ENCODE peak calls at places on chromosomes 12 and 14, in five cellular contexts. N is OCI-LY7, E is mucosa of descending colon, Q is endodermal cell, D is cardiac fibroblast. J is an unnamed sample.
A peak's percentile ranks its signal among the peaks of the same experiment; 100 is the strongest.

GRCh38 chr14:21652209-21652808 is 1.3 kb upstream of the OR4E2 start:
- DNase-seq in E (peak; percentile 34), N (no peak), Q (peak; percentile 50), D (no peak), J (no peak)

GRCh38 chr12:41362511-41362910 is 174.4 kb downstream of the PDZRN4 start:
- DNase-seq in Q (no peak), D (no peak), E (no peak), N (no peak), J (no peak)

GRCh38 chr12:122753213-122753571 is 568 bp downstream of the DENR start:
- DNase-seq in E (no peak), Q (no peak), D (no peak), N (peak; percentile 34), J (no peak)

GRCh38 chr12:116955382-116956021 is 44.8 kb downstream of the FBXW8 start:
- DNase-seq in N (peak; percentile 69), Q (peak; percentile 55), E (no peak), D (peak; percentile 43), J (peak; percentile 43)

GRCh38 chr14:87810711-87811110 is 182.3 kb downstream of the GALC start:
- DNase-seq in N (peak; percentile 1), Q (no peak), D (no peak), E (no peak), J (no peak)

GRCh38 chr12:107568718-107569117 is 116.9 kb upstream of the PWP1 start:
- DNase-seq in E (no peak), Q (no peak), N (no peak), D (peak; percentile 70), J (peak; percentile 33)

GRCh38 chr14:74456684-74457083 is 30.7 kb upstream of the SYNDIG1L start:
- DNase-seq in D (no peak), E (no peak), N (no peak), Q (peak; percentile 34), J (no peak)

GRCh38 chr12:116896525-116896924 is 14.2 kb upstream of the FBXW8 start:
- DNase-seq in N (no peak), D (no peak), Q (no peak), E (no peak), J (no peak)

GRCh38 chr14:22202313-22202712 is 386.7 kb downstream of the DAD1 start:
- DNase-seq in N (no peak), E (no peak), Q (no peak), D (no peak), J (no peak)

GRCh38 chr14:102027951-102028350 is 58.9 kb downstream of the HSP90AA1 start:
- DNase-seq in N (no peak), E (no peak), D (no peak), Q (no peak), J (no peak)

GRCh38 chr12:8032242-8033152 is at the start of gene FOXJ2:
- DNase-seq in N (peak; percentile 66), E (peak; percentile 92), D (peak; percentile 64), Q (peak; percentile 93), J (peak; percentile 59)

GRCh38 chr12:124545508-124546418 is 21.6 kb downstream of the NCOR2 start:
- DNase-seq in D (peak; percentile 70), Q (no peak), E (peak; percentile 62), N (no peak), J (peak; percentile 65)

GRCh38 chr14:68691031-68691864 is 101.6 kb downstream of the ZFP36L1 start:
- DNase-seq in N (no peak), D (no peak), E (no peak), Q (peak; percentile 82), J (no peak)

GRCh38 chr12:27952510-27952909 is 20.0 kb downstream of the PTHLH start:
- DNase-seq in Q (peak; percentile 66), D (no peak), N (no peak), E (no peak), J (no peak)

GRCh38 chr12:125652689-125653088 is 587.5 kb downstream of the AACS start:
- DNase-seq in E (no peak), Q (no peak), D (no peak), N (no peak), J (no peak)

GRCh38 chr14:42192659-42193425 is 586.2 kb downstream of the LRFN5 start:
- DNase-seq in E (no peak), Q (no peak), D (peak; percentile 93), N (no peak), J (peak; percentile 96)

GRCh38 chr12:120012067-120012621 is 23.1 kb downstream of the BICDL1 start:
- DNase-seq in E (no peak), N (peak; percentile 6), D (peak; percentile 21), Q (peak; percentile 64), J (no peak)

GRCh38 chr12:108324678-108325358 is 14.3 kb downstream of the CMKLR1 start:
- DNase-seq in E (no peak), Q (no peak), N (no peak), D (no peak), J (no peak)

GRCh38 chr14:100903672-100904185 is at the start of gene RTL1:
- DNase-seq in Q (peak; percentile 45), D (no peak), N (no peak), E (no peak), J (no peak)

GRCh38 chr12:26274441-26275312 is 79.3 kb downstream of the SSPN start:
- DNase-seq in D (peak; percentile 100), N (no peak), E (peak; percentile 68), Q (peak; percentile 83), J (peak; percentile 99)

GRCh38 chr12:12217018-12217359 is 49.9 kb downstream of the LRP6 start:
- DNase-seq in N (no peak), D (no peak), E (no peak), Q (no peak), J (no peak)

GRCh38 chr14:97156705-97157104 is 359.5 kb downstream of the VRK1 start:
- DNase-seq in Q (no peak), E (no peak), N (no peak), D (no peak), J (no peak)

GRCh38 chr14:101861464-101861863 is 100.0 kb downstream of the PPP2R5C start:
- DNase-seq in N (no peak), D (no peak), Q (no peak), E (no peak), J (no peak)

GRCh38 chr14:35419429-35419841 is 14.9 kb upstream of the NFKBIA start:
- DNase-seq in E (no peak), N (no peak), Q (no peak), D (peak; percentile 53), J (no peak)

GRCh38 chr14:105414456-105415371 is 4.9 kb upstream of the MTA1 start:
- DNase-seq in N (no peak), D (peak; percentile 63), Q (peak; percentile 85), E (peak; percentile 78), J (peak; percentile 59)

GRCh38 chr14:66476964-66477363 is 9.2 kb upstream of the CCDC196 start:
- DNase-seq in N (no peak), D (peak; percentile 65), Q (no peak), E (no peak), J (peak; percentile 49)

GRCh38 chr12:75655233-75655879 is 143.9 kb upstream of the KRR1 start:
- DNase-seq in N (no peak), Q (no peak), E (no peak), D (no peak), J (no peak)

GRCh38 chr14:85241022-85241880 is 288.7 kb upstream of the FLRT2 start:
- DNase-seq in D (no peak), Q (no peak), E (no peak), N (no peak), J (no peak)

GRCh38 chr12:34363050-34363673 is 340.9 kb downstream of the ALG10 start:
- DNase-seq in N (no peak), D (no peak), E (no peak), Q (no peak), J (no peak)

GRCh38 chr12:45637706-45638105 is 91.8 kb upstream of the ARID2 start:
- DNase-seq in Q (no peak), E (no peak), D (peak; percentile 85), N (no peak), J (peak; percentile 60)

GRCh38 chr14:57189070-57189469 is 79.6 kb downstream of the EXOC5 start:
- DNase-seq in N (no peak), E (no peak), D (peak; percentile 25), Q (no peak), J (peak; percentile 26)

GRCh38 chr12:89335452-89336244 is 16.7 kb downstream of the DUSP6 start:
- DNase-seq in Q (no peak), D (no peak), E (no peak), N (no peak), J (no peak)

GRCh38 chr12:70763666-70764065 is 126.4 kb upstream of the PTPRB start:
- DNase-seq in E (no peak), N (no peak), Q (no peak), D (no peak), J (no peak)

DNA sequence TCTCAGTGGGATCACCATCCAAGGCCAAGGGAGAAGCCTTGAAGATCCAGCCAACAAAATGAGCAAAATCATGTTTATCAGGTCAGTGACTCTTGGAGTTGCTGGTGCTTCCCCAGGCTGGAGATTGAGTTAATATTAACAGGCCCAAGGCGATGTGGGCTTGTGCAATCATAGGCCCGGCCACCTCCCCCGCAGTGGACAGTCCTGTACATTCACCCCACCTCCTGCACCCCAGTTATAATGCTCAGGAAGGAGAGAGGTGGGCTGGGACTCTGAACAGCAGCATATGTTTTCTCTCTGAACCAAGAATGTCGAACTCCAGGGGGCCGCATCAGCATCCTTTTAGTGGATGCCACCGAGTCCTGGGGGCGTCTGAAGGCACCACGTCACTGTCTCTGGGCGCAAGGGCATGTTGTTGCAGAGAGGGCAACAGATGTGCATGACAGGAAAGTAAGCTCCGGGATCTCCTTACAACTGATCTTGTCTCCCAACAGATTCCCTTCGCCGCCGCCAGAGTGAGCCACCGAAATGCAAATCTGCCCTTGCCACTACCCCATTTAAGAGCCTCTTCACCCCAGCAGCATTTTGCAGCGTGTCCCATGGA is 32.2 kb upstream of the SERPINA6 start:
- DNase-seq in N (no peak), Q (peak; percentile 84), D (peak; percentile 60), E (peak; percentile 53), J (peak; percentile 72)
- TF ChIP-seq CTCF in N (no peak), Q (peak; percentile 72), D (peak; percentile 43), E (no peak), J (peak; percentile 75)

GRCh38 chr14:81169267-81169666 is 51.5 kb downstream of the GTF2A1 start:
- DNase-seq in Q (no peak), D (no peak), N (no peak), E (no peak), J (no peak)
- H3K4me3 ChIP-seq in Q (peak overlapping the region; percentile 80), D (no peak overlapping the region), N (no peak overlapping the region), E (no peak overlapping the region), J (peak overlapping the region; percentile 81)

DNA sequence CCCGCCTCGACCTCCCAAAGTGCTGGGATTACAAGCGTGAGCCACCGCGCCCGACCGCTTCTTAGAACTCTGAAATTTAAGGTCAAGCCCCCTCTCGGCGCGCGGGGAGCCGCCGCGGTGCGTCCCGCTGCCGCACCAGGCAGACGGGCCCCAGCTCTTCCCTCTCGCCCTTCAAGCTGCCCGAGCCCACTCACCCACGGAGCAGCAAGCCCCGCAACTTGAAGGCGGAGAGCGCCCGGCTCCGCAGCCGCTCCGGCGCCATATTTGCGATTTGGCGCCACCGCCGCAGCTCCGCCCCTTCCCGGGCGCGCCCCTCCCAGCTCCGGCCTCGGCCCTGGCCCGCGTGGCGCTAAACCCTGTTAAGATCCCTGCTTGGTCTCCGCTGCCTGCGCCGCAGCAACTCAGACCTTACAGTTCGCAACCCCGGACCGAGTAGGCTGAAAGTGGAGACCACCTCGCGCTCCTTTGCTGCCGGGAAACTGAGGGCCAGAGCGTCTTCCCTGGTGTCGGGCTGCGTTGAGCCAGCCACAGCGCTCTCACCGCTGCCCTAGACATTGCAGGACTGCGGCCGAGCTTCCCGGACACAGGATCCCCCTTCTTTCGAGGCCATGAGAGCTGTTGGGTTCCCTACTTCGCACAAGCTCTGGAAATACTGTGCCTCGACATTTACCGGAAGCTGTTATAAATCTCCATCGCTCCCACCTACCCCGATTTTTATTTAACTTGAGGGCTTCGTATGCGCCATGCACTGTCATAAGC is at the start of gene POLE2:
- DNase-seq in E (peak; percentile 85), D (peak; percentile 72), Q (peak; percentile 93), N (peak; percentile 85), J (peak; percentile 58)
- TF ChIP-seq CTCF in E (no peak), D (no peak), Q (no peak), N (peak; percentile 27), J (no peak)

GRCh38 chr12:80714055-80714454 is 2.7 kb upstream of the MYF5 start:
- DNase-seq in E (no peak), D (peak; percentile 25), N (no peak), Q (peak; percentile 89), J (peak; percentile 16)
- H3K4me3 ChIP-seq in E (no peak overlapping the region), D (no peak overlapping the region), N (no peak overlapping the region), Q (peak overlapping the region; percentile 62), J (no peak overlapping the region)